ENCODE peak calls at places on chromosomes 1 and 21, in six cellular contexts. One of them, this sample, is unnamed.

GRCh38 chr1:21050031-21050430 is 126.7 kb downstream of the EIF4G3 start:
- DNase-seq in WERI-Rb-1: no peak
- DNase-seq in WTC11: no peak
- DNase-seq in uterus: no peak
- DNase-seq in RWPE1: no peak
- DNase-seq in natural killer cell: no peak
- DNase-seq in this sample: no peak

GRCh38 chr1:82062206-82062605 is 261.5 kb downstream of the ADGRL2 start:
- DNase-seq in WERI-Rb-1: no peak
- DNase-seq in WTC11: no peak
- DNase-seq in uterus: no peak
- DNase-seq in RWPE1: no peak
- DNase-seq in natural killer cell: no peak
- DNase-seq in this sample: no peak

GRCh38 chr1:12245116-12245515 is 15.3 kb downstream of the VPS13D start:
- DNase-seq in WERI-Rb-1: no peak
- DNase-seq in WTC11: no peak
- DNase-seq in uterus: no peak
- DNase-seq in RWPE1: no peak
- DNase-seq in natural killer cell: no peak
- DNase-seq in this sample: no peak

GRCh38 chr1:15403962-15404580 is 5.6 kb upstream of the EFHD2 start:
- DNase-seq in WERI-Rb-1: no peak
- DNase-seq in WTC11: no peak
- DNase-seq in uterus: no peak
- DNase-seq in RWPE1: no peak
- DNase-seq in natural killer cell: no peak
- DNase-seq in this sample: no peak

GRCh38 chr21:33643658-33644311 is 1.5 kb downstream of the ITSN1 start:
- DNase-seq in WERI-Rb-1: peak
- DNase-seq in WTC11: no peak
- DNase-seq in uterus: no peak
- DNase-seq in RWPE1: peak
- DNase-seq in natural killer cell: no peak
- DNase-seq in this sample: no peak

GRCh38 chr21:38699048-38699447 is 106.7 kb upstream of the ETS2 start:
- DNase-seq in WERI-Rb-1: peak
- DNase-seq in WTC11: peak
- DNase-seq in uterus: no peak
- DNase-seq in RWPE1: no peak
- DNase-seq in natural killer cell: no peak
- DNase-seq in this sample: no peak

GRCh38 chr1:236862615-236863211 is 67.6 kb downstream of the MTR start:
- DNase-seq in WERI-Rb-1: no peak
- DNase-seq in WTC11: no peak
- DNase-seq in uterus: no peak
- DNase-seq in RWPE1: no peak
- DNase-seq in natural killer cell: no peak
- DNase-seq in this sample: no peak

GRCh38 chr1:62209931-62210595 is 15.4 kb downstream of the L1TD1 start:
- DNase-seq in WERI-Rb-1: no peak
- DNase-seq in WTC11: no peak
- DNase-seq in uterus: no peak
- DNase-seq in RWPE1: peak
- DNase-seq in natural killer cell: no peak
- DNase-seq in this sample: no peak

GRCh38 chr1:119285482-119285881 is 83.1 kb upstream of the HAO2 start:
- DNase-seq in WERI-Rb-1: peak
- DNase-seq in WTC11: no peak
- DNase-seq in uterus: no peak
- DNase-seq in RWPE1: peak
- DNase-seq in natural killer cell: no peak
- DNase-seq in this sample: no peak

GRCh38 chr1:12124693-12125421 is 41.9 kb upstream of the TNFRSF1B start:
- DNase-seq in WERI-Rb-1: peak
- DNase-seq in WTC11: peak
- DNase-seq in uterus: peak
- DNase-seq in RWPE1: peak
- DNase-seq in natural killer cell: peak
- DNase-seq in this sample: peak

GRCh38 chr1:56627019-56627635 is 18.0 kb upstream of the PRKAA2 start:
- DNase-seq in WERI-Rb-1: no peak
- DNase-seq in WTC11: no peak
- DNase-seq in uterus: no peak
- DNase-seq in RWPE1: no peak
- DNase-seq in natural killer cell: no peak
- DNase-seq in this sample: no peak
- TF ChIP-seq CTCF in WERI-Rb-1: no peak
- TF ChIP-seq CTCF in WTC11: no peak
- TF ChIP-seq CTCF in uterus: no peak
- TF ChIP-seq CTCF in RWPE1: no peak
- TF ChIP-seq CTCF in natural killer cell: no peak
- TF ChIP-seq CTCF in this sample: no peak

GRCh38 chr1:185559151-185559550 is 175.0 kb upstream of the HMCN1 start:
- DNase-seq in WERI-Rb-1: no peak
- DNase-seq in WTC11: no peak
- DNase-seq in uterus: no peak
- DNase-seq in RWPE1: no peak
- DNase-seq in natural killer cell: no peak
- DNase-seq in this sample: no peak

GRCh38 chr1:185560760-185561159 is 173.4 kb upstream of the HMCN1 start:
- DNase-seq in WERI-Rb-1: no peak
- DNase-seq in WTC11: no peak
- DNase-seq in uterus: no peak
- DNase-seq in RWPE1: no peak
- DNase-seq in natural killer cell: no peak
- DNase-seq in this sample: no peak

GRCh38 chr1:185562623-185563359 is 171.4 kb upstream of the HMCN1 start:
- DNase-seq in WERI-Rb-1: no peak
- DNase-seq in WTC11: no peak
- DNase-seq in uterus: no peak
- DNase-seq in RWPE1: no peak
- DNase-seq in natural killer cell: no peak
- DNase-seq in this sample: no peak

GRCh38 chr1:185561629-185562028 is 172.6 kb upstream of the HMCN1 start:
- DNase-seq in WERI-Rb-1: no peak
- DNase-seq in WTC11: no peak
- DNase-seq in uterus: no peak
- DNase-seq in RWPE1: no peak
- DNase-seq in natural killer cell: no peak
- DNase-seq in this sample: no peak

DNA sequence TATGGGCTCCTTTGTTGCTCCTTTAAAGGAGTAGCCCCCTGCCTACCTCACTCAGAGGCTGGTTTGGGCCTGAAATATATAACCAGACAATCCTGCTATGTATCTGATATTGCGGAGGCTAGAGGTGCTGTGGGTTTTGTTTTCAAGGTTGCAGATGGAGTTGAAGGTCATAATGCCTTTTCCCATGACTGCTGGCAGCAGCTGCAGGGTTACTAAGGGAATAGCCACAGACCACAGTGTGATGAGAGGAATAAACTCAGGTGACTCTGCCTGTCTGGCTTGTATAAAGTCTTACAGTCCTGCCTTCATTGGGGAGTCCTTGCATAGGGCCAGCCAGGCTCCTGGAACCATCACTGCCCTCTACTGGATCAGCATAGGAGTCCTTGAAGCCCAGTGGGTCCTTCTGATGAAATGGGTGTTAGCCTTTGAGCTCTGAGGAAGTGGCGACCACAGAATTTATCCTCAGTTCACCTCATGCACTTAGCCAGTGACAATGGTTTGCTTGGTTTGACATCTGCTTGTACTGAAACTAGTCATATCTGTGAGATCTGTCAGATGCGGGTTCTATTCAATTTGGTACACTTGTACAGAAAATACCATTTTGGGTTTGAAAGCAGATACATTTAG is 174.4 kb upstream of the HMCN1 start:
- DNase-seq in WERI-Rb-1: peak
- DNase-seq in WTC11: peak
- DNase-seq in uterus: no peak
- DNase-seq in RWPE1: peak
- DNase-seq in natural killer cell: peak
- DNase-seq in this sample: no peak
- TF ChIP-seq CTCF in WERI-Rb-1: peak
- TF ChIP-seq CTCF in WTC11: no peak
- TF ChIP-seq CTCF in uterus: no peak
- TF ChIP-seq CTCF in RWPE1: no peak
- TF ChIP-seq CTCF in natural killer cell: peak
- TF ChIP-seq CTCF in this sample: no peak

GRCh38 chr1:181104790-181105133 is 16.3 kb downstream of the IER5 start:
- DNase-seq in WERI-Rb-1: peak
- DNase-seq in WTC11: peak
- DNase-seq in uterus: peak
- DNase-seq in RWPE1: no peak
- DNase-seq in natural killer cell: no peak
- DNase-seq in this sample: no peak
- TF ChIP-seq CTCF in WERI-Rb-1: no peak
- TF ChIP-seq CTCF in WTC11: no peak
- TF ChIP-seq CTCF in uterus: peak
- TF ChIP-seq CTCF in RWPE1: no peak
- TF ChIP-seq CTCF in natural killer cell: no peak
- TF ChIP-seq CTCF in this sample: no peak

GRCh38 chr21:37155216-37155615 is 82.2 kb downstream of the TTC3 start:
- DNase-seq in WERI-Rb-1: no peak
- DNase-seq in WTC11: no peak
- DNase-seq in uterus: no peak
- DNase-seq in RWPE1: no peak
- DNase-seq in natural killer cell: no peak
- DNase-seq in this sample: no peak
- TF ChIP-seq CTCF in WERI-Rb-1: peak
- TF ChIP-seq CTCF in WTC11: no peak
- TF ChIP-seq CTCF in uterus: no peak
- TF ChIP-seq CTCF in RWPE1: no peak
- TF ChIP-seq CTCF in natural killer cell: no peak
- TF ChIP-seq CTCF in this sample: no peak

DNA sequence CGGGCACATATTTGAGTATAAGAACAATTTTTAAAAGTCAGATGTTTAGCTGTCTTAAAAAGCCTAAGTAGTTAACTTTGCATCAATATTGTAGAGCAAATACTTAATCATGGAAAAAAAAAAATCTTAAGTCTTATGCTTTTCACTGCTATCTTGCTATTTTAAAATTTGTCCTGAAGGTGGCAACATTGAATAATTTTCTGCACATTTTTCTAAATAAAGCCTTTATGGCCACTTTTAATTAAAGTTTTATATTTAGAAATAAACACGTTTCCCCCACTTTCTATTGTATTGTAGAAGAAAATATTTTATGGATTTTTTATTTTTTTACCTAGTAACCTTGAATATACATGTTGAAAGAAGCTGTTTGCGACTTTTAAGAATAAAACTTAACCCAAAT is 198.8 kb downstream of the AMY1C start:
- DNase-seq in WERI-Rb-1: no peak
- DNase-seq in WTC11: no peak
- DNase-seq in uterus: no peak
- DNase-seq in RWPE1: no peak
- DNase-seq in natural killer cell: no peak
- DNase-seq in this sample: no peak
- TF ChIP-seq CTCF in WERI-Rb-1: no peak
- TF ChIP-seq CTCF in WTC11: no peak
- TF ChIP-seq CTCF in uterus: no peak
- TF ChIP-seq CTCF in RWPE1: peak
- TF ChIP-seq CTCF in natural killer cell: peak
- TF ChIP-seq CTCF in this sample: no peak

GRCh38 chr1:111516008-111516535 is 12.6 kb upstream of the ADORA3 start:
- DNase-seq in WERI-Rb-1: no peak
- DNase-seq in WTC11: no peak
- DNase-seq in uterus: peak
- DNase-seq in RWPE1: peak
- DNase-seq in natural killer cell: no peak
- DNase-seq in this sample: peak
- TF ChIP-seq CTCF in WERI-Rb-1: peak
- TF ChIP-seq CTCF in WTC11: no peak
- TF ChIP-seq CTCF in uterus: peak
- TF ChIP-seq CTCF in RWPE1: no peak
- TF ChIP-seq CTCF in natural killer cell: peak
- TF ChIP-seq CTCF in this sample: peak

This sample was measured in activated B cell treated with CpG ODN at 0.5 μM for 24 hours.